ENCODE peak calls at places on chromosomes 12 and 14, in five cellular contexts. L is tibial artery, R is thyroid gland, B is Peyer's patch, U is mammary epithelial cell. W is an unnamed sample. For H3K4me1, the result is how much of the 10 kb centered on the place peaks cover.

GRCh38 chr12:12872934-12873275 is 18.5 kb upstream of the GPRC5A start:
- DNase-seq in U (peak), R (no peak), L (no peak), B (no peak), W (no peak)

GRCh38 chr14:103696466-103697071 is 18.7 kb downstream of the XRCC3 start:
- DNase-seq in R (no peak), U (no peak), B (no peak), L (no peak), W (peak)

GRCh38 chr12:119363037-119363436 is 28.5 kb downstream of the CCDC60 start:
- DNase-seq in L (no peak), B (no peak), U (no peak), R (no peak), W (no peak)

GRCh38 chr14:20801726-20802125 is 918 bp downstream of the RNASE1 start:
- DNase-seq in L (no peak), R (no peak), B (peak), U (no peak), W (no peak)

GRCh38 chr14:82537831-82538230 is 1004.2 kb upstream of the SEL1L start:
- DNase-seq in L (no peak), R (no peak), B (no peak), U (no peak), W (no peak)

GRCh38 chr14:80215081-80215480 is 3.8 kb upstream of the DIO2 start:
- DNase-seq in L (no peak), R (no peak), U (no peak), B (no peak), W (no peak)

GRCh38 chr12:52151859-52152783 is 39.7 kb downstream of the KRT80 start:
- DNase-seq in L (peak), R (peak), U (peak), B (peak), W (peak)

GRCh38 chr14:61750708-61751474 is 11.3 kb upstream of the SNAPC1 start:
- DNase-seq in L (peak), B (peak), U (peak), R (peak), W (peak)

GRCh38 chr14:54776361-54777001 is 126.1 kb downstream of the GCH1 start:
- DNase-seq in U (peak), R (peak), L (peak), B (no peak), W (peak)

GRCh38 chr12:3342051-3342450 is 149.0 kb upstream of the PRMT8 start:
- DNase-seq in L (no peak), R (peak), B (no peak), U (no peak), W (no peak)

GRCh38 chr12:69102856-69103255 is 136.5 kb upstream of the CPSF6 start:
- DNase-seq in U (no peak), R (no peak), B (no peak), L (no peak), W (no peak)

GRCh38 chr12:52321433-52321832 is 235 bp upstream of the KRT83 start:
- DNase-seq in U (no peak), B (peak), L (peak), R (peak), W (no peak)

GRCh38 chr14:59638885-59639284 is 62.3 kb upstream of the CCDC175 start:
- DNase-seq in L (no peak), R (no peak), U (no peak), B (no peak), W (no peak)

GRCh38 chr12:77033658-77034164 is 31.7 kb downstream of the E2F7 start:
- DNase-seq in B (no peak), U (no peak), R (no peak), L (no peak), W (no peak)

GRCh38 chr12:96587691-96588090 is 98.3 kb downstream of the CFAP54 start:
- DNase-seq in B (no peak), R (no peak), U (peak), L (no peak), W (no peak)

GRCh38 chr12:80460972-80461371 is 16.9 kb downstream of the PTPRQ start:
- DNase-seq in U (no peak), L (no peak), R (no peak), B (no peak), W (no peak)

GRCh38 chr14:92863281-92863680 is 59.7 kb upstream of the CHGA start:
- DNase-seq in L (no peak), R (no peak), U (no peak), B (no peak), W (no peak)

GRCh38 chr12:24201258-24201970 is 251.9 kb upstream of the SOX5 start:
- DNase-seq in L (no peak), U (no peak), B (no peak), R (no peak), W (no peak)

GRCh38 chr14:52043690-52044089 is 25.2 kb downstream of the NID2 start:
- DNase-seq in R (peak), B (peak), L (no peak), U (no peak), W (no peak)

GRCh38 chr14:74502236-74503019 is 8.9 kb downstream of the ISCA2 start:
- DNase-seq in R (peak), L (no peak), B (peak), U (peak), W (no peak)

GRCh38 chr12:122368361-122369073 is 54.0 kb downstream of the CLIP1 start:
- DNase-seq in R (peak), L (no peak), B (no peak), U (peak), W (no peak)

GRCh38 chr14:33509927-33510535 is 440.8 kb downstream of the EGLN3 start:
- DNase-seq in U (peak), L (no peak), B (no peak), R (no peak), W (no peak)

GRCh38 chr12:59431266-59431665 is 164.6 kb upstream of the SLC16A7 start:
- DNase-seq in R (no peak), L (no peak), B (no peak), U (no peak), W (no peak)

GRCh38 chr12:124336742-124337520 is 42.0 kb downstream of the RFLNA start:
- DNase-seq in U (peak), B (no peak), R (no peak), L (no peak), W (no peak)

GRCh38 chr12:15978431-15978950 is 67.4 kb downstream of the DERA start:
- DNase-seq in B (no peak), L (no peak), R (no peak), U (peak), W (no peak)

GRCh38 chr12:90940872-90941499 is 14.0 kb downstream of the CCER1 start:
- DNase-seq in U (peak), R (no peak), L (no peak), B (no peak), W (no peak)

GRCh38 chr14:76090611-76091010 is 61.1 kb upstream of the GPATCH2L start:
- DNase-seq in L (no peak), U (no peak), R (no peak), B (no peak), W (no peak)

GRCh38 chr12:115023279-115023678 is 339.3 kb upstream of the TBX3 start:
- DNase-seq in R (no peak), L (no peak), B (no peak), U (no peak), W (no peak)

GRCh38 chr14:54223978-54224377 is 172.8 kb upstream of the CDKN3 start:
- DNase-seq in U (no peak), B (no peak), R (no peak), L (no peak), W (no peak)

GRCh38 chr12:104419717-104420116 is 37.0 kb upstream of the CHST11 start:
- DNase-seq in U (no peak), R (no peak), B (no peak), L (no peak), W (no peak)

GRCh38 chr14:22106700-22107697 is 433.4 kb upstream of the OR4E1 start:
- DNase-seq in U (peak), B (no peak), L (no peak), R (no peak), W (no peak)

GRCh38 chr14:53336729-53337128 is 183.6 kb upstream of the DDHD1 start:
- DNase-seq in L (no peak), R (no peak), U (no peak), B (no peak), W (no peak)

GRCh38 chr12:49784756-49785409 is 43.3 kb downstream of the NCKAP5L start:
- DNase-seq in U (no peak), L (no peak), R (no peak), B (no peak), W (no peak)

GRCh38 chr12:130671556-130671955 is 44.5 kb downstream of the RIMBP2 start:
- DNase-seq in B (peak), R (no peak), U (no peak), L (no peak), W (no peak)

DNA sequence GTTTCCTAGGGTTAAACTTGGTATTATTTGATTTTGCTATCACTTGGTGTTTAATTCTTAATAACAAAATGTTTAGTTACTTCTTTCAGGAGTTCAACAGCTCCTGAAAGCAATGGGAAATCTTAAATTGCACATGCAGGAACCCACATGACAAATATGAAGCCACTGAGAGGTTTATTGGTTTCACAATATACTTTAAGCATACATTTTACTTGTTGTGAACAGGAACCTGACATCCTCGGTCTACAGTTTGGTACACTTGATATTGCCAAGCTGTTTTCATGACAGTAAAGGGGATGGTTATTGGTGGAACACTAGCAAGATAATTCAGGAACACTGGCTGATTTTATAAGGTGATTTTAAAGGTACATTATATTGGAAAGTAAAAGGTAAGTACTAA is 46.2 kb downstream of the SLC38A1 start:
- DNase-seq in L (no peak), U (no peak), B (no peak), R (no peak), W (no peak)
- H3K4me1 ChIP-seq in L (under half), U (under half), B (under half), R (under half), W (under half)

DNA sequence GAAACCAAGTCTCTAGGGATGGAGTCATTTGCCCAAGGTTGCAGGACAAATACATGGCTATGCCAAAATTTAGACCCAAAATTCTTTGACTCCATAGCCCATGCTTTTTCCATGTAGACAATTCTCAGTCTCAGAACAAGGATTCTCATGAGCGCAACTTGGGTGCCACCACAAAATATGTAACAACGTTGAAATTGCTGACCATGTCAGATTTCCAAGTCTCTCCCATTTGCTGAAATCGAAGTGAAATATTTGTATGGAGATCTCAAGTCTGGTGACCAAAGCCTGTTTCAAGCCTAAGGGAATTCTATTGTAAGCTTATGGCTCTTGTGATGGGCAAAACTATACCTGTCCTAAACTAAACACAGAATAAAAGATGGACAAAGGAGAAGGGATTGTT is 333.5 kb downstream of the AEBP2 start:
- DNase-seq in B (no peak), R (no peak), U (no peak), L (no peak), W (no peak)
- H3K27ac ChIP-seq in B (no peak), R (no peak), U (no peak), L (peak), W (no peak)

GRCh38 chr12:121011820-121012219 is 4.5 kb downstream of the C12orf43 start:
- DNase-seq in B (no peak), U (no peak), L (no peak), R (no peak), W (no peak)

GRCh38 chr12:121010860-121011259 is 5.4 kb downstream of the C12orf43 start:
- DNase-seq in B (no peak), L (no peak), U (no peak), R (no peak), W (no peak)

GRCh38 chr12:121015825-121016766 is at the start of gene C12orf43:
- DNase-seq in U (peak), L (peak), R (peak), B (peak), W (peak)

GRCh38 chr12:121009744-121010143 is 6.5 kb downstream of the C12orf43 start:
- DNase-seq in B (no peak), L (no peak), U (peak), R (peak), W (no peak)

DNA sequence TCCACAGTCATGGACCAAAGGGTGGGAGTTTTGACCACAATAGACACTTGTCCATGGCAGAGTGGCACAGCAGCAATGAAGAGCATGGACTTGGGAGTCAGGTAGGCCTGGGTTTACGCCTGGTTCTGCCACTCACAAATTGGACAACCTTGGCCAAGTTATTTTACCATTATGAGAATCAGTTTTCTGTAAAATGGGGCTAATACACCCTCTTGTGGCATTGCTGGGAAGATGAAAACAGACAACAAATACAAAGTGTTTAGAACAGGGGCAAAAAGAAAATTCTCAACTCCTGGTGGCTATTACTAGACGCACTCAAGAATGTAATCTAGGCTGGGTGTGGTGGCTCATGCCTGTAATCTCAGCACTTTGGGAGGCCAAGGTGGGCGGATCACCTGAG is 2.6 kb downstream of the C12orf43 start:
- DNase-seq in L (no peak), R (no peak), U (no peak), B (no peak), W (no peak)
- TF ChIP-seq CTCF in L (no peak), R (no peak), U (no peak), B (no peak), W (no peak)

GRCh38 chr14:68957688-68958248 is 21.3 kb downstream of the ACTN1 start:
- DNase-seq in U (no peak), R (no peak), B (no peak), L (no peak), W (no peak)

GRCh38 chr14:68956728-68957127 is 22.4 kb downstream of the ACTN1 start:
- DNase-seq in R (no peak), B (no peak), U (no peak), L (no peak), W (no peak)

GRCh38 chr14:68960123-68960522 is 19.0 kb downstream of the ACTN1 start:
- DNase-seq in U (no peak), B (no peak), R (no peak), L (no peak), W (no peak)

GRCh38 chr14:68959035-68959434 is 20.1 kb downstream of the ACTN1 start:
- DNase-seq in B (no peak), L (no peak), U (no peak), R (no peak), W (no peak)

DNA sequence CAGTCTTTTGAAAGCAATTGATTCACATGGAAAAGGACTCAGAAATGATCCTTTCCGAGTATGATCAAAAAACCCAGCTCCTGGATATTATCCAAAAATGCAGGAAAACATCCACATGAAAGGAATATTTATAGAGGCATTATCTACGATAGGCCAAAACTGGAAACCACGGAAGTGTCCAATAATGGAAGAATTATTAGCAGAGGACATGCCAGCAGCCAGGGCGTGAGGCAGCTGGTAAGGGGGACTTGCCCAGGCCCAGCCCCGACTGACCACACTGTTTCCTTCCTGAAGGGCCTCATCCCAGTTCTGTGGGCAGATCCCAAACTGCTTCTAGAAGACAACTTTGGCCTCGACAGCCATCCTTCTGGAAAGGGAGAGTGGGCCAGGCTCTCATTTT is 20.5 kb downstream of the ACTN1 start:
- DNase-seq in L (no peak), U (peak), R (no peak), B (no peak), W (no peak)
- H3K4me1 ChIP-seq in L (half or more), U (half or more), R (under half), B (under half), W (under half)

DNA sequence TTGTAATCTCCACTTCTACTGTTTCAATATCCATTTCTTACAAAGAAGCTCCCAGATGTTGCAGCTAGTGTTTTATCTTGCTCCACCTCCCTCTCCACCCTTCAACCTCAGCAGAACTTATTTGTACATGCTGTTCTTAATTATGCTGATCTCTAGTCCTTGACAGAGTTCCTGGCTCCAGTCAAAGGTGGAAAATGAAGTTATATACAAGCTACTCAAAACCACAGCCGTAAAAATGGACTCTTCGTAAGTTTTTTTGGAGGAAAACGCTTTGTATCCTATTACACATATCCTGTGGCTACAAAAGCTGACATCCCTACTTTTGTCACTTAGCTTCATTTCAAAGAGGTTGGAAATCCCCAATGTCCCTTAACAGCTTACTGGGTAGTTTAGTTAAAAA is 1.3 kb downstream of the CLEC1A start:
- DNase-seq in U (no peak), B (no peak), L (no peak), R (no peak), W (no peak)
- H3K27ac ChIP-seq in U (no peak), B (peak), L (no peak), R (peak), W (no peak)

GRCh38 chr14:94372021-94372605 is 16.3 kb downstream of the SERPINA1 start:
- DNase-seq in U (no peak), B (no peak), L (no peak), R (no peak), W (no peak)
- TF ChIP-seq CTCF in U (no peak), B (no peak), L (no peak), R (no peak), W (no peak)

GRCh38 chr14:68519788-68520187 is 273.1 kb downstream of the ZFP36L1 start:
- DNase-seq in L (no peak), R (no peak), U (no peak), B (no peak), W (no peak)

GRCh38 chr14:68518180-68518579 is 274.7 kb downstream of the ZFP36L1 start:
- DNase-seq in B (no peak), U (no peak), R (peak), L (no peak), W (no peak)

GRCh38 chr14:68521557-68521901 is 271.3 kb downstream of the ZFP36L1 start:
- DNase-seq in B (no peak), R (no peak), U (no peak), L (no peak), W (no peak)

GRCh38 chr14:68520637-68521556 is 272.0 kb downstream of the ZFP36L1 start:
- DNase-seq in B (no peak), U (peak), R (peak), L (no peak), W (no peak)

DNA sequence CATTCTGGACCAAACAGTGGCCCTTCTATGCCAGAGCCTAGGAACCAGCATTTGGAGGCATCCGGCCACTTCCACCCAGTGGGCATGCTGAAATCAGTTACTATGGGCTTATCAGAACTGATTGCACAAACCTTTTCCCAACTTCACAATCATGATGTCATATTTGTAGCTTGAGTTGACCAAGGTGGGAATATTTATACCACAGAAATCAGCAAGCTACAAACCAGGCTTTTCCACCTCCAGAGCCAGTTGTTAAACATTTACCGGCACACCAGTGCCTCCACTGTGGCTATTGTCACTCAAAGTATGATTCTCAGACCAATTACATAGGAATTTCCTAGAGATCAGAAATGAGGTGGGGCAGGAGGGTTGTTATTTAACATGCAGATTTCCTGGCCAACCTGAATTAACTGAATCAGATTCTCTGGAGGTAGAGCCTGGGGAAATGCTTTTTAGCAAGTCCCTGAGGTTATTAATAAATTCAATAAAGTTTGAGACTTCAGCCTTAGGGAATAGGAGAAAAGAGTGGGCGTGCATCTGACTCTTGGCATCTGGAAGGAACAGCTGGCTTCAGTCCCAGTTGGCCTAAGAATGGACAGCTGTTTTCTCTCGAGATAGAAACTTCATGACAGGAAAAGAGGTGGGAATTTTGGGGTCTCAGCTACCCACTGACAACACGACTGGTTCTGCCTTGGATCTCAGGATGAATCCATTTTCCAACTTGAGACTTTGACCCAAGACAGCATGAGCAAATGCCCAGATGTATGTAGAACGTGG is 273.8 kb downstream of the ZFP36L1 start:
- DNase-seq in R (no peak), B (no peak), L (no peak), U (peak), W (no peak)
- H3K4me1 ChIP-seq in R (half or more), B (under half), L (under half), U (half or more), W (under half)

DNA sequence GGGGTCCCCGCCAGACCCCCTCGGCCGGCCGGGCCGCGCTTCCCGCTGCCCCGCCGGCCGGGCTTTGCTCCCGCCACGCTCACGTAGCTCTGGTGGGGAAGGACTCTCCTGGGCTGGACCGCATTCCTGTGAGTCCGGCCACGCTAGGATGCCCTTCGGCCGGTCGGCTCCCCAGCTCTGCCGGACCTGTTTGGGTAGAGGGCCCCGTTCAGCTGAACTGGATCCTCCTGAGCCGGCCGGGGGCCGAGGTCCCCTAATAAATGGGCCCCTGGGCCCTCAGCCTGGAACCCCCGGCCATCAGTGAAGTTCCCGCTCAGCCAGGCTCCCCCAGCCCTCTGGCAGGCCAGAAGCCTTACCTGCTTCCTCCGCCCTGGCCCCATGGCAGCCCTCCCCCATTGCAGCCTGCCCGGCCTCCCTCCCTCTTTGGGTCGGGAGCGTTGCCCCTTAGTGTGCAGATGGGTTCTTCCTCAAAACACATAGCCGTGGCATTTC is 593 bp downstream of the UNC119B start:
- DNase-seq in B (no peak), U (peak), R (peak), L (no peak), W (no peak)
- H3K27ac ChIP-seq in B (peak), U (peak), R (peak), L (peak), W (peak)

W was measured in psoas muscle.